ENCODE peak calls at places on chromosomes 4 and X, in five cellular contexts. P, X, N, O and S are unnamed samples. For H3K4me1, the result is how much of the 10 kb centered on the place peaks cover.

GRCh38 chrX:48461830-48462229 is 8.2 kb downstream of the SLC38A5 start:
- DNase-seq in P (no peak), X (no peak), N (no peak), O (no peak), S (no peak)

GRCh38 chrX:10090319-10090718 is 66.5 kb upstream of the CLCN4 start:
- DNase-seq in P (no peak), X (no peak), N (peak), O (no peak), S (no peak)

GRCh38 chr4:138897818-138898226 is 117.8 kb upstream of the NOCT start:
- DNase-seq in P (no peak), X (no peak), N (peak), O (peak), S (peak)

GRCh38 chr4:127503111-127503510 is 129.6 kb upstream of the INTU start:
- DNase-seq in P (no peak), X (peak), N (peak), O (no peak), S (no peak)

GRCh38 chr4:27568236-27568951 is 707.8 kb downstream of the STIM2 start:
- DNase-seq in P (no peak), X (no peak), N (no peak), O (no peak), S (no peak)

GRCh38 chr4:3501126-3501824 is 30.9 kb downstream of the LRPAP1 start:
- DNase-seq in P (no peak), X (no peak), N (no peak), O (no peak), S (no peak)

GRCh38 chr4:147643616-147644015 is 26.4 kb downstream of the TMEM184C start:
- DNase-seq in P (no peak), X (no peak), N (no peak), O (no peak), S (no peak)

GRCh38 chrX:46979340-46979739 is 67.1 kb downstream of the JADE3 start:
- DNase-seq in P (no peak), X (no peak), N (peak), O (peak), S (peak)

GRCh38 chr4:47213971-47214370 is 182.6 kb downstream of the GABRB1 start:
- DNase-seq in P (no peak), X (no peak), N (peak), O (no peak), S (peak)

GRCh38 chr4:113080050-113080449 is 30.6 kb downstream of the ANK2 start:
- DNase-seq in P (no peak), X (no peak), N (peak), O (peak), S (no peak)

GRCh38 chrX:37692918-37693317 is 7.3 kb downstream of the XK start:
- DNase-seq in P (no peak), X (no peak), N (peak), O (no peak), S (no peak)

GRCh38 chrX:10507876-10508275 is 112.5 kb downstream of the MID1 start:
- DNase-seq in P (no peak), X (no peak), N (peak), O (no peak), S (peak)

GRCh38 chr4:139167774-139168444 is 9.1 kb downstream of the ELF2 start:
- DNase-seq in P (no peak), X (no peak), N (peak), O (peak), S (no peak)

GRCh38 chrX:130974323-130974722 is 71.3 kb upstream of the ENOX2 start:
- DNase-seq in P (no peak), X (no peak), N (peak), O (no peak), S (no peak)

DNA sequence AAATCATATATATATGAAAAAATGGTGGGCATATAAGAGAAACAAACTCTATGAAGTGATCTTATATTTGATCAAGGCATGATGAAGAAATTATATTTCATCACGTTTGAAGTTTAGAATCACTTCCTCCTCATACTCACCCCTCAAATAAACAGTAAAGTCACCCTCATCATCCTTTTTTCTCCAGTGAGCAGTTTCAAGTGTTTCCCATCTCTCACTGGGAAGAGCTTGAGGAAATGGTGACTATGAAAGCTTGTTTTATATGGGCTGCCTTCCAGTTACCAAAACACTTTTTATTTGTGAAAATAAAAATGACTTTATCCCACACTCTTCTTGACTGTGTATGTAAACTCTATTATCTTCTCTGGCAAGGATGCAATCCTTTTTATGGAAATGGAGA is 16.8 kb downstream of the PDLIM3 start:
- DNase-seq in P (no peak), X (no peak), N (no peak), O (no peak), S (no peak)
- H3K4me1 ChIP-seq in P (under half), X (under half), N (under half), O (under half), S (under half)

DNA sequence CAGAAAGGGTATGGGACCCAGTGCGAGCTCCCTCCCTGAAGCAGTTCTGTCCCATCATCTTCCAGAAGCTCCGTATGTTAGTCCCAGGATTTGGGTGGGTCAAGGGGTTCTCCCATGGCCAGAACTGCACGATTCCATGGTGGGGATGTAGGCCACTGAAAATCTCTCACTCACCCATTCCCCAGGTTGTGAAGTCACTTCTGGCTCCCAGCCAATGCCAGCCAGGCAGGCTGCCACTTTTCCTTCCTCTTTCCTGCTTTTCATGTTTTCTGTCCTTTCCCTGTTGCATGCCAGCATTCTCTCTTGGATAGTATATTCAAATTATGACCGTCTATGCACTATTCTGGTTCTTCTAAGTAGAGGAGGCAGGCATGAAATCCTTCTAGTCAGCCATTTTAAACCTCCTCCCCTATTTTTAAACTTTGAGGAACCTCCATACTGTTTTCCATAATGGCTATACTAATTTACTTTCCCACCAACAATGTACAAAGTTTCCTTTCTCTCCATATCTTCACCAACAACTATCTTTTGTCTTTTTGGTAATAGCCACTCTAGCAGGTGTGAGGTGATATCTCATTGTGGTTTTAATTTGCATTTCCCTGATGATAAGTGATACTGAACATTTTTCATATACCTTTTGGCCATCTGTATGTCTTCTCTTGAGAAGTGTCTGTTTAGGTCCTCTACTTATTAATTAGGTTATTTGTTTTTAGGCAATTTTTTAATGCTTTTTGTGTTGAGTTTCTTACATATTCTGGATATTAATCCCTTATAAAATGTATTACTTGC is 182.1 kb upstream of the TET2 start:
- DNase-seq in P (no peak), X (no peak), N (no peak), O (no peak), S (no peak)
- H3K4me3 ChIP-seq in P (no peak), X (no peak), N (no peak), O (no peak), S (no peak)

GRCh38 chr4:155571184-155571944 is 95.3 kb upstream of the GUCY1A1 start:
- DNase-seq in P (no peak), X (no peak), N (no peak), O (no peak), S (no peak)
- H3K4me1 ChIP-seq in P (under half), X (under half), N (under half), O (under half), S (under half)

GRCh38 chrX:155068165-155068564 is 2.8 kb downstream of the CMC4 start:
- DNase-seq in P (no peak), X (no peak), N (peak), O (peak), S (peak)

GRCh38 chrX:155070038-155070437 is 898 bp downstream of the CMC4 start:
- DNase-seq in P (no peak), X (no peak), N (no peak), O (no peak), S (no peak)

GRCh38 chrX:155070975-155071693 is at the start of the genes BRCC3, CMC4 and MTCP1:
- DNase-seq in P (peak), X (peak), N (peak), O (peak), S (peak)

GRCh38 chrX:155070663-155070974 is 317 bp downstream of the CMC4 start:
- DNase-seq in P (no peak), X (no peak), N (no peak), O (no peak), S (no peak)

DNA sequence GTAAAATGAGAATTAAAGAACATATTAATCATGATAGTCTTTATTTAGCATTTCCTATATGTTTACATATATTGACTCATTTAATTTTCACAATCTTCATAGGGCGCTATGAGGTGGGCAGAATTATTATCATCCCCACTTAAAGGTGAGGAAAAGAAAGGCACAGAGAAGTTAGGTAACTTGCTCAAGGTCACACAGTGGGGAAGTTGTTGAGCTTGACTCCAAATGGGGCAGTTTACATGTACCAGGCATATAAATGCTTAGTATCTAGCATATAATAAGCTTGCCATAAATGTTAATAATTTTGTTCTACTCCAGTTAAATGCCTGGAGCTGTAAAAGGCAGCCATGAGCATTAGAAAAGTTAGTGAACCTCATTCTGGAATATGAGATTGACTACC is 1.5 kb downstream of the CMC4 start:
- DNase-seq in P (no peak), X (no peak), N (no peak), O (no peak), S (no peak)
- H3K4me3 ChIP-seq in P (no peak), X (no peak), N (peak), O (peak), S (peak)

GRCh38 chr4:1793496-1793840 is 375 bp downstream of the FGFR3 start:
- DNase-seq in P (peak), X (no peak), N (peak), O (peak), S (no peak)
- H3K4me1 ChIP-seq in P (under half), X (under half), N (under half), O (under half), S (under half)

GRCh38 chr4:173522160-173522873 is 7.7 kb downstream of the HAND2 start:
- DNase-seq in P (no peak), X (no peak), N (peak), O (no peak), S (no peak)
- H3K4me3 ChIP-seq in P (no peak), X (peak), N (peak), O (no peak), S (peak)

DNA sequence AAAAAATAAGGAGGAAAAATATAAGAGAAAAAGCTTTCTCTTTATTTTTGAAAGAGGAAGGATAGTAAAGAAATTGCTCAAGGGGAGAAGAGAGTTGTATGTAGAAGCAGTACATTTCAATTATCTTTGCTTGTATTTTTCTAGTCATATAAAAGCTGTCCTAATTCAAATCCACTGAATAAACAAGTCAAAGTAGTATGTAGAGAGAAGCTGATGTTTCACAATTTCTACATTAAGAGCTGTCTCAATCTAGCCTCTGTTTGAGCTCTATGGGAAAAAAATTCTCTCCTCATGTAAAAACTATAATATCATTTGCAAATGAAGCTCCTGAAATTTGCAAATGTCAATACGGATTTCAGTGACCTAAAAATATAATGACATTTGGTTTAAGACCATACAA is 52.6 kb downstream of the CHM start:
- DNase-seq in P (no peak), X (no peak), N (no peak), O (no peak), S (no peak)
- H3K4me1 ChIP-seq in P (under half), X (under half), N (under half), O (under half), S (under half)

GRCh38 chrX:154526901-154527675 is 11.1 kb upstream of the FAM3A start:
- DNase-seq in P (peak), X (peak), N (peak), O (peak), S (peak)
- H3K4me3 ChIP-seq in P (no peak), X (no peak), N (no peak), O (no peak), S (no peak)

GRCh38 chrX:53262918-53263394 is 18.4 kb downstream of the IQSEC2 start:
- DNase-seq in P (no peak), X (no peak), N (peak), O (peak), S (peak)

GRCh38 chrX:53265771-53266170 is 15.6 kb downstream of the IQSEC2 start:
- DNase-seq in P (no peak), X (no peak), N (peak), O (no peak), S (no peak)

GRCh38 chrX:53261573-53261972 is 19.8 kb downstream of the IQSEC2 start:
- DNase-seq in P (no peak), X (no peak), N (no peak), O (no peak), S (no peak)

GRCh38 chrX:53262189-53262917 is 19.0 kb downstream of the IQSEC2 start:
- DNase-seq in P (no peak), X (no peak), N (no peak), O (no peak), S (no peak)

GRCh38 chrX:53263597-53264094 is 17.7 kb downstream of the IQSEC2 start:
- DNase-seq in P (no peak), X (no peak), N (peak), O (peak), S (peak)
- H3K4me1 ChIP-seq in P (under half), X (under half), N (under half), O (half or more), S (under half)

GRCh38 chrX:100447563-100448397 is 37.7 kb upstream of the PCDH19 start:
- DNase-seq in P (peak), X (peak), N (peak), O (peak), S (no peak)
- H3K4me3 ChIP-seq in P (no peak), X (no peak), N (no peak), O (no peak), S (no peak)